ENCODE peak calls at places on chromosomes 11 and 22, in eight cellular contexts. X is posterior cingulate gyrus; E is right lobe of liver; B is activated T-helper 1 cell treated with anti-CD3 and anti-CD28 coated beads, Interleukin-12 subunit alpha, Interleukin-12 subunit beta, Interleukin-2, Interleukin-4 antibody, amounts not matched to agents 30 ng/mL and 10 ng/mL and 1 ng/mL, durations not matched to agents 14 hours and 24 hours and 36 hours; Q is astrocyte of the hippocampus; H is mesendoderm; D is colonic mucosa; P is NCI-H1436. O is an unnamed sample.

GRCh38 chr11:117876341-117877119 is at the start of gene FXYD6:
- DNase-seq in X (peak; percentile 63), D (peak; percentile 52), P (peak; percentile 51), H (peak; percentile 84), Q (peak; percentile 76), E (no peak), B (no peak), O (no peak)

GRCh38 chr11:44595964-44596381 is 30.5 kb downstream of the CD82 start:
- DNase-seq in E (peak; percentile 92), X (peak; percentile 65), B (no peak), Q (peak; percentile 68), D (no peak), P (no peak), H (no peak), O (no peak)

GRCh38 chr22:46484156-46484860 is 53.1 kb downstream of the CELSR1 start:
- DNase-seq in Q (no peak), E (no peak), B (no peak), D (no peak), X (no peak), P (no peak), H (no peak), O (no peak)

GRCh38 chr11:110186456-110186855 is 93.3 kb downstream of the ZC3H12C start:
- DNase-seq in X (no peak), H (no peak), D (no peak), E (no peak), P (no peak), Q (no peak), B (no peak), O (no peak)

GRCh38 chr11:68148071-68148805 is 27.1 kb upstream of the CHKA start:
- DNase-seq in X (no peak), B (no peak), H (no peak), Q (no peak), E (no peak), P (no peak), D (no peak), O (no peak)

GRCh38 chr22:17867160-17867785 is 93.0 kb upstream of the BID start:
- DNase-seq in X (no peak), B (no peak), P (no peak), E (no peak), H (no peak), Q (peak; percentile 35), D (peak; percentile 86), O (no peak)

GRCh38 chr11:60129853-60130252 is 41.4 kb downstream of the MS4A2 start:
- DNase-seq in H (no peak), X (no peak), E (no peak), Q (no peak), B (no peak), D (no peak), P (no peak), O (no peak)

GRCh38 chr11:33773399-33774355 is 643 bp downstream of the FBXO3 start:
- DNase-seq in H (no peak), Q (peak; percentile 42), P (no peak), E (no peak), D (peak; percentile 29), X (peak; percentile 19), B (peak; percentile 14), O (no peak)

GRCh38 chr22:32378703-32379272 is 21.1 kb downstream of the RFPL3 start:
- DNase-seq in X (peak; percentile 41), D (peak; percentile 38), Q (peak; percentile 38), P (peak; percentile 12), E (no peak), B (no peak), H (peak; percentile 80), O (no peak)

GRCh38 chr11:37171451-37171850 is 573.4 kb upstream of the RAG2 start:
- DNase-seq in B (no peak), Q (no peak), E (no peak), X (no peak), P (no peak), D (no peak), H (no peak), O (no peak)

GRCh38 chr11:43789700-43790443 is 90.8 kb upstream of the ALKBH3 start:
- DNase-seq in H (no peak), X (no peak), P (no peak), E (no peak), B (no peak), Q (peak; percentile 70), D (no peak), O (peak; percentile 28)

GRCh38 chr22:46068908-46069481 is 81.3 kb upstream of the PPARA start:
- DNase-seq in Q (peak; percentile 87), B (no peak), D (no peak), E (peak; percentile 50), H (no peak), X (peak; percentile 9), P (no peak), O (peak; percentile 90)

GRCh38 chr11:134915212-134915611 is 503.2 kb upstream of the B3GAT1 start:
- DNase-seq in H (no peak), E (no peak), Q (peak; percentile 72), D (no peak), B (no peak), X (no peak), P (no peak), O (no peak)

GRCh38 chr11:115504279-115505158 is at the start of gene CADM1:
- DNase-seq in B (peak; percentile 34), E (peak; percentile 98), X (peak; percentile 99), D (peak; percentile 91), H (peak; percentile 99), Q (peak; percentile 99), P (peak; percentile 97), O (peak; percentile 9)

GRCh38 chr11:10742460-10743208 is 8.4 kb upstream of the CTR9 start:
- DNase-seq in Q (peak; percentile 32), D (peak; percentile 38), B (peak; percentile 17), X (no peak), P (no peak), E (no peak), H (no peak), O (no peak)

GRCh38 chr11:132202621-132203020 is 832.2 kb downstream of the NTM start:
- DNase-seq in E (no peak), H (no peak), Q (peak; percentile 77), D (no peak), P (no peak), X (no peak), B (no peak), O (peak; percentile 47)

GRCh38 chr11:92383430-92383829 is 158.8 kb downstream of the FAT3 start:
- DNase-seq in Q (peak; percentile 53), D (no peak), H (peak; percentile 84), B (no peak), E (no peak), P (no peak), X (no peak), O (peak; percentile 34)

GRCh38 chr11:14644396-14645246 is 1.0 kb downstream of the PDE3B start:
- DNase-seq in E (peak; percentile 63), H (peak; percentile 75), D (peak; percentile 52), Q (peak; percentile 63), B (peak; percentile 30), X (peak; percentile 22), P (peak; percentile 28), O (no peak)

GRCh38 chr11:130737041-130737830 is 179.0 kb downstream of the SNX19 start:
- DNase-seq in H (no peak), X (no peak), Q (no peak), D (no peak), P (no peak), B (no peak), E (no peak), O (no peak)

GRCh38 chr22:37781434-37782059 is 26.2 kb upstream of the GCAT start:
- DNase-seq in P (no peak), H (peak; percentile 42), X (no peak), Q (no peak), E (no peak), B (no peak), D (no peak), O (no peak)

GRCh38 chr11:110711776-110712642 is at the start of gene ARHGAP20:
- DNase-seq in X (peak; percentile 66), Q (peak; percentile 77), D (peak; percentile 69), P (peak; percentile 48), E (peak; percentile 83), H (peak; percentile 75), B (peak; percentile 29), O (no peak)

GRCh38 chr11:60985991-60986915 is 14.8 kb downstream of the CD6 start:
- DNase-seq in Q (peak; percentile 26), H (no peak), B (peak; percentile 81), P (no peak), X (no peak), E (no peak), D (peak; percentile 69), O (no peak)

GRCh38 chr11:92885600-92885999 is 83.9 kb upstream of the MTNR1B start:
- DNase-seq in E (no peak), B (no peak), D (no peak), H (no peak), Q (no peak), P (no peak), X (no peak), O (no peak)

GRCh38 chr11:125959511-125959910 is 13.7 kb downstream of the VSIG10L2 start:
- DNase-seq in D (no peak), H (no peak), E (no peak), P (no peak), X (no peak), B (no peak), Q (no peak), O (no peak)

GRCh38 chr22:23820748-23821211 is 18.0 kb downstream of the DERL3 start:
- DNase-seq in X (no peak), D (no peak), E (peak; percentile 21), B (peak; percentile 35), H (no peak), Q (no peak), P (no peak), O (no peak)

GRCh38 chr11:73995247-73995646 is 12.6 kb upstream of the UCP2 start:
- DNase-seq in B (no peak), X (no peak), D (no peak), H (peak; percentile 24), E (no peak), Q (no peak), P (no peak), O (peak; percentile 15)

GRCh38 chr11:86508604-86509471 is 134.2 kb downstream of the CCDC81 start:
- DNase-seq in B (no peak), Q (no peak), X (no peak), P (no peak), E (peak; percentile 52), H (no peak), D (peak; percentile 30), O (no peak)

O was measured in GM04503.